ENCODE peak calls at places on chromosomes 11 and 22, in five cellular contexts. L is activated naive CD4-positive, alpha-beta T cell treated with Interleukin-2 at 50 U/mL for 16 hours; Z is effector memory CD8-positive, alpha-beta T cell; M is NAMALWA; S is activated CD4-positive, CD25-positive, alpha-beta regulatory T cell. F is an unnamed sample.

GRCh38 chr22:24370426-24370825 is 57.0 kb upstream of the ADORA2A start:
- DNase-seq in L (no peak), Z (no peak), M (no peak), S (no peak), F (no peak)

GRCh38 chr11:75603791-75604736 is 42.0 kb downstream of the SERPINH1 start:
- DNase-seq in L (no peak), Z (no peak), M (no peak), S (no peak), F (no peak)

GRCh38 chr11:10930224-10930960 is 72.5 kb upstream of the ZBED5 start:
- DNase-seq in L (peak; percentile 17), Z (peak; percentile 8), M (no peak), S (no peak), F (no peak)

GRCh38 chr11:6682936-6683861 is at the start of gene MRPL17:
- DNase-seq in L (peak; percentile 99), Z (peak; percentile 99), M (peak; percentile 99), S (peak; percentile 94), F (peak; percentile 58)

GRCh38 chr11:45982656-45983470 is 60.4 kb downstream of the LARGE2 start:
- DNase-seq in L (peak; percentile 67), Z (no peak), M (no peak), S (no peak), F (no peak)

GRCh38 chr11:82829101-82829500 is 71.1 kb downstream of the PRCP start:
- DNase-seq in L (no peak), Z (no peak), M (no peak), S (no peak), F (no peak)

GRCh38 chr11:16787035-16787744 is 48.7 kb downstream of the C11orf58 start:
- DNase-seq in L (no peak), Z (no peak), M (no peak), S (no peak), F (no peak)

GRCh38 chr11:111826322-111826950 is 44.9 kb downstream of the ALG9 start:
- DNase-seq in L (no peak), Z (no peak), M (no peak), S (no peak), F (no peak)

GRCh38 chr11:44029507-44029845 is 18.3 kb upstream of the ACCSL start:
- DNase-seq in L (no peak), Z (no peak), M (no peak), S (no peak), F (no peak)

GRCh38 chr11:132414451-132414850 is 1044.0 kb downstream of the NTM start:
- DNase-seq in L (no peak), Z (no peak), M (no peak), S (no peak), F (no peak)

GRCh38 chr11:57275582-57275981 is 38.5 kb upstream of the APLNR start:
- DNase-seq in L (no peak), Z (no peak), M (no peak), S (no peak), F (no peak)

GRCh38 chr11:92881940-92882339 is 87.5 kb upstream of the MTNR1B start:
- DNase-seq in L (no peak), Z (no peak), M (no peak), S (no peak), F (no peak)

GRCh38 chr22:50622723-50623327 is 5.1 kb downstream of the ARSA start:
- DNase-seq in L (no peak), Z (no peak), M (no peak), S (no peak), F (no peak)

GRCh38 chr22:45456811-45457210 is 43.3 kb downstream of the RIBC2 start:
- DNase-seq in L (no peak), Z (no peak), M (no peak), S (no peak), F (no peak)

GRCh38 chr11:43278302-43278956 is 33.4 kb upstream of the API5 start:
- DNase-seq in L (no peak), Z (no peak), M (peak; percentile 65), S (no peak), F (no peak)

GRCh38 chr11:64249038-64249437 is 2.3 kb upstream of the PLCB3 start:
- DNase-seq in L (no peak), Z (no peak), M (no peak), S (no peak), F (no peak)

GRCh38 chr11:14554959-14555358 is 34.8 kb upstream of the PSMA1 start:
- DNase-seq in L (no peak), Z (peak; percentile 33), M (peak; percentile 30), S (no peak), F (no peak)

GRCh38 chr11:30172872-30173271 is 57.9 kb upstream of the FSHB start:
- DNase-seq in L (no peak), Z (no peak), M (no peak), S (no peak), F (no peak)